ENCODE peak calls at places on chromosomes 2 and 18, in seven cellular contexts. Z, S, W, F, Y, G and B are unnamed samples. For H3K79me2, the result is how much of the 10 kb centered on the place peaks cover.

GRCh38 chr2:158931577-158931976 is 36.9 kb upstream of the TANC1 start:
- DNase-seq in W (no peak), S (no peak), G (no peak), F (no peak), Y (no peak), Z (no peak), B (peak)

GRCh38 chr18:23133860-23134779 is 1.2 kb upstream of the CABLES1 start:
- DNase-seq in F (peak), Y (peak), G (peak), Z (peak), W (peak), S (no peak), B (no peak)

GRCh38 chr2:121297217-121297830 is 12.3 kb upstream of the TFCP2L1 start:
- DNase-seq in W (peak), Z (peak), G (peak), Y (no peak), F (no peak), S (peak), B (peak)

GRCh38 chr18:23994361-23994902 is 20.1 kb upstream of the TTC39C start:
- DNase-seq in W (peak), F (no peak), Z (peak), G (peak), S (no peak), Y (no peak), B (peak)

GRCh38 chr18:27750014-27750413 is 426.9 kb downstream of the CDH2 start:
- DNase-seq in F (no peak), Y (peak), G (peak), S (no peak), Z (peak), W (peak), B (peak)

GRCh38 chr18:54202851-54203250 is 21.6 kb downstream of the MBD2 start:
- DNase-seq in S (no peak), W (no peak), Y (no peak), G (no peak), F (no peak), Z (no peak), B (no peak)

GRCh38 chr2:97761192-97761591 is 47.8 kb downstream of the ZAP70 start:
- DNase-seq in F (no peak), W (no peak), S (no peak), Y (no peak), Z (no peak), G (no peak), B (no peak)

GRCh38 chr2:150266931-150267330 is 220.5 kb downstream of the RND3 start:
- DNase-seq in S (no peak), F (no peak), W (no peak), G (no peak), Y (no peak), Z (no peak), B (no peak)

GRCh38 chr18:75350440-75350839 is 77.1 kb downstream of the SMIM21 start:
- DNase-seq in W (no peak), F (no peak), S (no peak), G (no peak), Y (peak), Z (no peak), B (no peak)

GRCh38 chr2:166802475-166802874 is 85.8 kb upstream of the XIRP2 start:
- DNase-seq in Z (no peak), Y (no peak), G (no peak), F (no peak), W (no peak), S (no peak), B (no peak)

GRCh38 chr2:223772363-223772762 is 65.0 kb downstream of the AP1S3 start:
- DNase-seq in Z (no peak), Y (no peak), W (no peak), F (no peak), G (no peak), S (no peak), B (no peak)

GRCh38 chr2:128548461-128548891 is 229.8 kb upstream of the HS6ST1 start:
- DNase-seq in F (no peak), G (no peak), W (no peak), S (no peak), Y (no peak), Z (no peak), B (no peak)

GRCh38 chr18:54777118-54777791 is 51.0 kb upstream of the RAB27B start:
- DNase-seq in W (no peak), Y (no peak), S (no peak), F (no peak), Z (no peak), G (no peak), B (no peak)

GRCh38 chr18:26088482-26088881 is 1.9 kb downstream of the SS18 start:
- DNase-seq in F (no peak), Y (no peak), Z (no peak), W (no peak), G (no peak), S (peak), B (peak)

GRCh38 chr2:3982160-3982559 is 278.8 kb downstream of the DCDC2C start:
- DNase-seq in W (no peak), S (no peak), G (no peak), Y (no peak), F (no peak), Z (no peak), B (no peak)

GRCh38 chr2:228072669-228073068 is 108.8 kb downstream of the SPHKAP start:
- DNase-seq in G (no peak), Z (no peak), Y (no peak), F (no peak), S (no peak), W (no peak), B (no peak)

GRCh38 chr2:18187214-18187613 is 308.7 kb downstream of the KCNS3 start:
- DNase-seq in G (no peak), F (no peak), Y (no peak), W (no peak), Z (no peak), S (no peak), B (no peak)

GRCh38 chr18:45839415-45840395 is 14.2 kb downstream of the SIGLEC15 start:
- DNase-seq in Y (no peak), Z (peak), F (no peak), S (peak), W (peak), G (peak), B (peak)

GRCh38 chr2:36357506-36358316 is 2.1 kb downstream of the CRIM1 start:
- DNase-seq in W (peak), G (peak), Z (peak), Y (no peak), S (no peak), F (no peak), B (peak)

GRCh38 chr2:239294571-239295054 is 106.2 kb downstream of the HDAC4 start:
- DNase-seq in Z (no peak), F (no peak), S (peak), Y (no peak), W (no peak), G (no peak), B (no peak)

GRCh38 chr18:61921621-61922235 is 28.9 kb upstream of the RNF152 start:
- DNase-seq in G (no peak), Z (no peak), W (no peak), F (no peak), Y (no peak), S (peak), B (no peak)

GRCh38 chr2:48312126-48312525 is 217.8 kb upstream of the STON1 start:
- DNase-seq in F (no peak), Z (no peak), S (no peak), Y (no peak), G (no peak), W (peak), B (no peak)

GRCh38 chr18:51236225-51236624 is 38.7 kb upstream of the MEX3C start:
- DNase-seq in Z (no peak), Y (no peak), G (peak), W (peak), F (no peak), S (peak), B (no peak)

GRCh38 chr18:48475635-48476549 is 62.9 kb upstream of the CTIF start:
- DNase-seq in F (peak), S (peak), G (peak), Z (peak), W (peak), Y (peak), B (peak)

GRCh38 chr2:106956416-106956815 is 70.4 kb upstream of the ST6GAL2 start:
- DNase-seq in W (no peak), Z (peak), F (no peak), Y (no peak), S (no peak), G (no peak), B (no peak)

GRCh38 chr2:105545731-105546622 is 147.1 kb upstream of the FHL2 start:
- DNase-seq in W (peak), G (peak), Y (peak), S (peak), Z (peak), F (no peak), B (peak)

GRCh38 chr2:144111443-144111842 is 408.5 kb downstream of the ZEB2 start:
- DNase-seq in S (peak), F (no peak), Y (no peak), W (no peak), Z (no peak), G (no peak), B (peak)

GRCh38 chr2:106025796-106026195 is 168.3 kb downstream of the UXS1 start:
- DNase-seq in F (no peak), S (no peak), Z (no peak), G (no peak), W (no peak), Y (no peak), B (no peak)

GRCh38 chr18:65235966-65236634 is 514.7 kb upstream of the CDH7 start:
- DNase-seq in G (no peak), F (no peak), S (no peak), W (no peak), Y (no peak), Z (peak), B (no peak)

GRCh38 chr2:190431907-190432306 is 23.8 kb downstream of the MFSD6 start:
- DNase-seq in W (no peak), Y (no peak), Z (no peak), G (no peak), F (no peak), S (no peak), B (peak)

GRCh38 chr2:190420822-190421221 is 12.7 kb downstream of the MFSD6 start:
- DNase-seq in W (no peak), Z (no peak), F (no peak), Y (no peak), S (no peak), G (no peak), B (no peak)

GRCh38 chr2:190425221-190425866 is 17.2 kb downstream of the MFSD6 start:
- DNase-seq in W (no peak), G (no peak), Z (no peak), F (no peak), Y (no peak), S (no peak), B (no peak)

GRCh38 chr2:190425883-190426658 is 17.9 kb downstream of the MFSD6 start:
- DNase-seq in Z (no peak), F (no peak), Y (no peak), S (no peak), G (no peak), W (no peak), B (no peak)
- H3K79me2 ChIP-seq in Z (under half), F (under half), Y (under half), S (under half), G (under half), W (under half), B (under half)

GRCh38 chr18:7754725-7755181 is 187.6 kb downstream of the PTPRM start:
- DNase-seq in G (no peak), Z (no peak), S (no peak), Y (no peak), W (peak), F (no peak), B (no peak)

GRCh38 chr18:7757175-7757574 is 190.1 kb downstream of the PTPRM start:
- DNase-seq in S (no peak), Y (no peak), F (no peak), W (no peak), Z (no peak), G (no peak), B (no peak)

GRCh38 chr18:7750966-7751365 is 183.8 kb downstream of the PTPRM start:
- DNase-seq in Z (no peak), W (peak), F (no peak), S (no peak), Y (no peak), G (no peak), B (no peak)

GRCh38 chr18:7755753-7756475 is 188.8 kb downstream of the PTPRM start:
- DNase-seq in G (no peak), W (peak), Z (no peak), S (no peak), Y (no peak), F (no peak), B (peak)

GRCh38 chr18:7754258-7754657 is 187.1 kb downstream of the PTPRM start:
- DNase-seq in Z (no peak), S (no peak), G (no peak), W (peak), F (no peak), Y (no peak), B (no peak)
- TF ChIP-seq MAX in Z (no peak), S (no peak), G (no peak), W (no peak), F (no peak), Y (no peak), B (no peak)

GRCh38 chr2:46966576-46966975 is 51.0 kb upstream of the MCFD2 start:
- DNase-seq in W (no peak), G (no peak), S (no peak), F (no peak), Y (no peak), Z (no peak), B (no peak)
- H3K79me2 ChIP-seq in W (under half), G (under half), S (under half), F (under half), Y (under half), Z (under half), B (under half)

GRCh38 chr2:196528486-196529223 is 110.9 kb upstream of the CCDC150 start:
- DNase-seq in G (no peak), Z (no peak), S (no peak), F (no peak), W (no peak), Y (no peak), B (no peak)
- TF ChIP-seq MAX in G (no peak), Z (no peak), S (no peak), F (no peak), W (no peak), Y (no peak), B (no peak)

GRCh38 chr18:79948719-79949411 is 2.6 kb downstream of the SLC66A2 start:
- DNase-seq in S (no peak), F (no peak), Y (no peak), Z (no peak), W (no peak), G (no peak), B (no peak)
- H3K79me2 ChIP-seq in S (under half), F (under half), Y (under half), Z (under half), W (half or more), G (half or more), B (under half)

GRCh38 chr2:66565291-66565690 is 130.4 kb downstream of the MEIS1 start:
- DNase-seq in Y (no peak), S (no peak), Z (no peak), G (no peak), W (no peak), F (no peak), B (no peak)
- TF ChIP-seq MAX in Y (no peak), S (no peak), Z (no peak), G (no peak), W (no peak), F (no peak), B (no peak)

DNA sequence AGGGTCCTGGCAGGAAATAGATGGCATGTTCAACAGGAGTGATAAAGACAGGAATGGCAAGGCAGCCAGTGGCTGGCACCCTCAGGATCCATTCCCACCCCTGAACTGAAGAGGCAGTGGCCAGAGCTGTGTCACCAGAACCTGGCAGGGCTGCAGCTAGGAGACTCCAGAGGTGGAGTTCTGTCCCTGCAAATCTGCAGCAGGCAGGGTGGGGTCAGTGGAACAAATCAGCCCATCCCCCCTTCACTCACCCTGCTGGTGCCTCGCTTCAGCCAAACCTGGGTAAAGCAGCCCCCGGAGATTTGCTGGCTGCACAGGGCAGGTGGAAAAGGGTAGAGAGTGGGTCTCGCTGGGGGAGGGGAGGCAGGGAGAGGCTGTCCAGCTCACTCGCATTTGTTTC is 12.7 kb downstream of the INPP5D start:
- DNase-seq in F (no peak), G (no peak), W (no peak), Z (no peak), S (no peak), Y (no peak), B (no peak)
- H3K79me2 ChIP-seq in F (half or more), G (under half), W (under half), Z (under half), S (under half), Y (under half), B (under half)

GRCh38 chr2:107989445-107989844 is 3.1 kb downstream of the SLC5A7 start:
- DNase-seq in G (no peak), Z (no peak), F (no peak), S (no peak), Y (no peak), W (no peak), B (no peak)
- TF ChIP-seq MAX in G (no peak), Z (no peak), F (no peak), S (no peak), Y (no peak), W (no peak), B (no peak)